ENCODE peak calls at places on chromosomes 5 and 9, in seven cellular contexts. I is lower lobe of right lung, O is fibroblast of lung, C is psoas muscle, H is suprapubic skin, F is aorta, W is astrocyte. A is an unnamed sample. For H3K9me3, the result is how much of the 10 kb centered on the place peaks cover.

GRCh38 chr5:170327802-170328201 is 30.2 kb upstream of the LCP2 start:
- DNase-seq in I (no peak), O (no peak), C (no peak), H (no peak), F (no peak), W (no peak), A (no peak)

GRCh38 chr5:137376127-137376526 is 123.0 kb downstream of the SPOCK1 start:
- DNase-seq in I (peak), O (no peak), C (no peak), H (no peak), F (no peak), W (no peak), A (no peak)

GRCh38 chr5:32612134-32612888 is 27.0 kb downstream of the SUB1 start:
- DNase-seq in I (no peak), O (peak), C (no peak), H (no peak), F (no peak), W (peak), A (no peak)

GRCh38 chr9:11457809-11458785 is 845.3 kb upstream of the PTPRD start:
- DNase-seq in I (no peak), O (no peak), C (no peak), H (no peak), F (no peak), W (no peak), A (no peak)

GRCh38 chr9:133341369-133342082 is 5.5 kb upstream of the SURF6 start:
- DNase-seq in I (peak), O (no peak), C (peak), H (no peak), F (no peak), W (no peak), A (no peak)

GRCh38 chr5:180115326-180116076 is 43.9 kb upstream of the RNF130 start:
- DNase-seq in I (no peak), O (no peak), C (no peak), H (peak), F (peak), W (no peak), A (no peak)

GRCh38 chr5:4700886-4701285 is 439.2 kb upstream of the ADAMTS16 start:
- DNase-seq in I (no peak), O (no peak), C (no peak), H (no peak), F (no peak), W (no peak), A (no peak)

GRCh38 chr5:135880278-135880677 is 15.4 kb downstream of the IL9 start:
- DNase-seq in I (no peak), O (no peak), C (no peak), H (peak), F (no peak), W (no peak), A (no peak)

GRCh38 chr9:104743377-104743985 is 4.0 kb upstream of the NIPSNAP3A start:
- DNase-seq in I (no peak), O (peak), C (no peak), H (no peak), F (no peak), W (peak), A (no peak)

GRCh38 chr5:174464504-174465165 is 259.7 kb upstream of the MSX2 start:
- DNase-seq in I (no peak), O (no peak), C (no peak), H (no peak), F (no peak), W (no peak), A (no peak)

GRCh38 chr9:122209451-122209850 is 19.3 kb downstream of the LHX6 start:
- DNase-seq in I (no peak), O (no peak), C (no peak), H (no peak), F (peak), W (no peak), A (no peak)

GRCh38 chr9:90645721-90646120 is 3.1 kb upstream of the DIRAS2 start:
- DNase-seq in I (no peak), O (no peak), C (no peak), H (no peak), F (no peak), W (no peak), A (no peak)

GRCh38 chr5:16013334-16014065 is 166.1 kb downstream of the MARCHF11 start:
- DNase-seq in I (no peak), O (no peak), C (no peak), H (no peak), F (no peak), W (no peak), A (no peak)

GRCh38 chr9:131523451-131524435 is 7.3 kb downstream of the UCK1 start:
- DNase-seq in I (no peak), O (no peak), C (no peak), H (no peak), F (no peak), W (no peak), A (no peak)

GRCh38 chr5:83472508-83473343 is 1.2 kb downstream of the VCAN start:
- DNase-seq in I (peak), O (peak), C (peak), H (peak), F (peak), W (no peak), A (peak)

GRCh38 chr9:133990366-133991210 is 1.5 kb downstream of the VAV2 start:
- DNase-seq in I (peak), O (peak), C (peak), H (peak), F (peak), W (peak), A (no peak)

GRCh38 chr5:151620463-151620844 is 29.3 kb upstream of the FAT2 start:
- DNase-seq in I (no peak), O (no peak), C (no peak), H (no peak), F (no peak), W (no peak), A (no peak)

GRCh38 chr5:157917909-157918809 is 59.2 kb upstream of the CLINT1 start:
- DNase-seq in I (peak), O (peak), C (peak), H (no peak), F (peak), W (peak), A (peak)

GRCh38 chr9:121807069-121807917 is 155.9 kb downstream of the DAB2IP start:
- DNase-seq in I (no peak), O (no peak), C (no peak), H (no peak), F (no peak), W (no peak), A (no peak)

GRCh38 chr9:81465468-81466002 is 223.8 kb downstream of the TLE1 start:
- DNase-seq in I (no peak), O (peak), C (no peak), H (no peak), F (no peak), W (no peak), A (no peak)

GRCh38 chr9:38707885-38708640 is 11.9 kb downstream of the FAM240B start:
- DNase-seq in I (no peak), O (no peak), C (no peak), H (no peak), F (no peak), W (no peak), A (no peak)

GRCh38 chr5:19734706-19735240 is 253.2 kb downstream of the CDH18 start:
- DNase-seq in I (no peak), O (peak), C (no peak), H (no peak), F (no peak), W (peak), A (no peak)

GRCh38 chr9:76456202-76456926 is 2.6 kb upstream of the GCNT1 start:
- DNase-seq in I (no peak), O (peak), C (no peak), H (no peak), F (no peak), W (peak), A (peak)

GRCh38 chr5:100542086-100542485 is 6.9 kb downstream of the FAM174A start:
- DNase-seq in I (no peak), O (no peak), C (no peak), H (no peak), F (no peak), W (no peak), A (no peak)

GRCh38 chr5:36060516-36060885 is 6.2 kb downstream of the UGT3A2 start:
- DNase-seq in I (no peak), O (no peak), C (no peak), H (no peak), F (no peak), W (no peak), A (no peak)

GRCh38 chr5:109644829-109645228 is 44.9 kb upstream of the MAN2A1 start:
- DNase-seq in I (no peak), O (no peak), C (no peak), H (no peak), F (no peak), W (no peak), A (no peak)

GRCh38 chr5:55671975-55672374 is 40.1 kb downstream of the SLC38A9 start:
- DNase-seq in I (no peak), O (no peak), C (no peak), H (no peak), F (no peak), W (no peak), A (no peak)

GRCh38 chr5:135242021-135242480 is 157.0 kb downstream of the MACROH2A1 start:
- DNase-seq in I (peak), O (peak), C (no peak), H (peak), F (no peak), W (peak), A (no peak)

GRCh38 chr9:2241461-2241874 is 226.3 kb downstream of the SMARCA2 start:
- DNase-seq in I (no peak), O (peak), C (peak), H (no peak), F (peak), W (peak), A (no peak)

GRCh38 chr5:82259172-82259800 is 18.9 kb downstream of the RPS23 start:
- DNase-seq in I (no peak), O (peak), C (no peak), H (no peak), F (no peak), W (peak), A (no peak)

GRCh38 chr5:93452255-93452654 is 128.8 kb downstream of the NR2F1-AS1 start:
- DNase-seq in I (no peak), O (no peak), C (no peak), H (no peak), F (no peak), W (no peak), A (no peak)

GRCh38 chr5:170565077-170565476 is 61.3 kb downstream of the KCNIP1 start:
- DNase-seq in I (no peak), O (no peak), C (no peak), H (no peak), F (no peak), W (no peak), A (no peak)

GRCh38 chr9:136525207-136525606 is 20.6 kb downstream of the NOTCH1 start:
- DNase-seq in I (no peak), O (no peak), C (peak), H (no peak), F (no peak), W (no peak), A (no peak)

GRCh38 chr5:123785160-123786001 is 273.4 kb downstream of the CSNK1G3 start:
- DNase-seq in I (no peak), O (peak), C (no peak), H (no peak), F (no peak), W (peak), A (no peak)

GRCh38 chr5:78586251-78586650 is 62.3 kb downstream of the LHFPL2 start:
- DNase-seq in I (no peak), O (peak), C (no peak), H (no peak), F (no peak), W (peak), A (no peak)

GRCh38 chr5:141398608-141399007 is 861 bp downstream of the PCDHGB5 start:
- DNase-seq in I (no peak), O (no peak), C (peak), H (no peak), F (no peak), W (no peak), A (no peak)
- H3K9me3 ChIP-seq in I (half or more), O (under half), C (under half), H (half or more), F (under half), W (under half), A (under half)

GRCh38 chr5:8934455-8934854 is 611.4 kb downstream of the SEMA5A start:
- DNase-seq in I (no peak), O (no peak), C (no peak), H (no peak), F (no peak), W (no peak), A (no peak)
- H3K9me3 ChIP-seq in I (under half), O (under half), C (under half), H (under half), F (under half), W (under half), A (under half)

GRCh38 chr9:98785333-98785933 is 10.9 kb downstream of the ANKS6 start:
- DNase-seq in I (no peak), O (no peak), C (no peak), H (no peak), F (no peak), W (no peak), A (no peak)

GRCh38 chr9:98781588-98782383 is 14.6 kb downstream of the ANKS6 start:
- DNase-seq in I (peak), O (peak), C (no peak), H (no peak), F (no peak), W (no peak), A (no peak)

GRCh38 chr9:98786750-98787510 is 9.4 kb downstream of the ANKS6 start:
- DNase-seq in I (no peak), O (no peak), C (no peak), H (no peak), F (no peak), W (no peak), A (no peak)

GRCh38 chr9:98784855-98785254 is 11.5 kb downstream of the ANKS6 start:
- DNase-seq in I (no peak), O (no peak), C (no peak), H (no peak), F (no peak), W (no peak), A (no peak)

GRCh38 chr9:98783518-98784226 is 12.7 kb downstream of the ANKS6 start:
- DNase-seq in I (no peak), O (no peak), C (peak), H (no peak), F (no peak), W (no peak), A (no peak)
- H3K9me3 ChIP-seq in I (under half), O (under half), C (under half), H (under half), F (under half), W (under half), A (under half)

GRCh38 chr5:141150215-141150992 is 547 bp downstream of the PCDHB6 start:
- DNase-seq in I (no peak), O (no peak), C (no peak), H (no peak), F (no peak), W (no peak), A (no peak)

GRCh38 chr5:141150993-141151325 is 1.1 kb downstream of the PCDHB6 start:
- DNase-seq in I (no peak), O (no peak), C (no peak), H (no peak), F (no peak), W (no peak), A (no peak)

GRCh38 chr5:141149812-141150211 is at the start of gene PCDHB6:
- DNase-seq in I (no peak), O (no peak), C (no peak), H (no peak), F (no peak), W (no peak), A (no peak)

DNA sequence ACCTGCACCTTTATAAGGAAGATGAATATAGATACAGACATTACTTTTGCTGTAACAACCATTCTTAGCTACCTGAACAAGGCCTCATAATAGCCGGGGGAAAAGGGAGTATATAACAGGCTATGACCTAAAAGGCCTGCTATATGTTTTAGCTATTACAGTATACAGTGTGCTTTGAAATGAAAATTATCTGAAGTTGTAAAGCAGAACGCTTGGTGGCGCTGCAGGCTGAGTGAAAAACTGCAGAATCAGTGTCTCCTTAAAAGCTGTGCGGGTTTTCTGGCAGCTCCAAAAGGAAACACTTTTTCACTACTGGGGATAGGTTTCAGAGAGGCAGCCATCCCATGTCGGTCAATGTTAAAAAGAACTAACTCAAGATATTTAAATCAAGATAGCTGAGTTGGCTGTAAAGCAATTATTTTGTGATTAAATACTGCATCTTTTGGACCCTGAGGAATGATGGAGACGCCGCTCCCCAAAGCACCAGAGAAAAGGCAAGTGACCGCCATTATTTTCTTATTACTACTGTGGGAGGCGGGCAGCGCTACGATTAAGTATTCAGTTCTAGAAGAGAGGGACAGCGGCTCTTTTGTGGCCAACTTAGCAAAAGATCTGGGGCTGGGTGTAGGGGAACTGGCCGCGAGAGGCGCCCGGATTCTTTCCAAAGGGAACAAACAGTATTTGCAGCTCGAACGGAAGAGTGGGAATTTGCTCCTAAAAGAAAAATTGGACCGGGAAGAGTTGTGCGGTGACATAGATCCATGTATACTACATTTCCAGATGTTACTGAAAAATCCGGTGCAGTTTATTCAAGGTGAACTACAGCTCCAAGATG is 5.9 kb downstream of the PCDHB6 start:
- DNase-seq in I (no peak), O (no peak), C (no peak), H (no peak), F (no peak), W (no peak), A (no peak)
- H3K9me3 ChIP-seq in I (under half), O (under half), C (under half), H (under half), F (under half), W (under half), A (under half)

GRCh38 chr5:141272906-141273305 is 27.7 kb downstream of the PCDHB15 start:
- DNase-seq in I (no peak), O (no peak), C (no peak), H (no peak), F (no peak), W (no peak), A (no peak)

DNA sequence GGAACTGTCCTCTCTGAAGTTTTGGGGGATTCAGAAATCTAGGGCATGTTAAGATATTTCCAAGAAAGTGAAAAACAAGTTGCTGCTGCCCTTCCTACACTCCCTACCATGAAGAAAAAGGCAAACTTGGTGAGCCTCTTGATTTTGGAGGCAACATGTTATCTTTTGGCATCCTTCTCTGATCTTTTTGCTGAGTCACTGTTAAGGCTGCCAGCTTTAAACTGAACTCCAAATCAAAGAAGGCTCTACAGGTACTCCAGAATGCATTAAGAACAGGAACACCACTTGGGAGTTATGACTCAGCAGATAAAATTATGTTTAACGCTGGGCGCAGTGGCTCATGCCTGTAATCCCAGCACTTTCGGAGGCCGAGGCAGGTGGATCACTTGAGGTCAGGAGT is 24.0 kb downstream of the PCDHB15 start:
- DNase-seq in I (no peak), O (no peak), C (no peak), H (no peak), F (no peak), W (no peak), A (no peak)
- H3K9me3 ChIP-seq in I (half or more), O (under half), C (half or more), H (half or more), F (under half), W (under half), A (under half)

DNA sequence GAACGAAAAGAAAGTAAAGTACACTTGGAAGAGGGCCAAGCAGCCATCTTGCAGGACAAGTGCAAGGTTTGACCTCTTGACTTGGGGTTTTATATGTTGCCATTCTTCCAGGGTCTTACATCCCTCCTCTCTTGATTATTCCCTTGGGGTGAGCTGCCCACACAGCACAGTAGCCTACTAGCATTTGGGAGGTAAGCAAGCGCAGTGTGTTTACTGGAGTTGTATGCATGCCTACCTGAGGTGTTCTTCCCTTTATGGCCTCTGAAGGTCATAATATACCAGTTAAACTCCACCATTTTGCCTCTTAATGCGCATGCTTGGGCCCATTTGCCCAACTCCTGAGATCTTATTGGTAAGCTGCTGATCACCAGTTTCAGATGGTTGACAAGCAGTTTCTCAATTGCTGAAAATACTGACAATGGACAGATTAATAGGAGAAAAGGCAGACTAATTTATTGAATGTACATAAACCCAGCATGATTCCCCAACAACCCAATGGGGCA is 173.8 kb upstream of the SLC30A5 start:
- DNase-seq in I (no peak), O (no peak), C (no peak), H (no peak), F (no peak), W (no peak), A (no peak)
- H3K9me3 ChIP-seq in I (under half), O (under half), C (under half), H (under half), F (under half), W (under half), A (under half)

GRCh38 chr5:27594141-27594540 is 555.8 kb upstream of the CDH9 start:
- DNase-seq in I (no peak), O (no peak), C (no peak), H (no peak), F (no peak), W (no peak), A (no peak)
- H3K9me3 ChIP-seq in I (under half), O (under half), C (under half), H (under half), F (under half), W (under half), A (under half)

DNA sequence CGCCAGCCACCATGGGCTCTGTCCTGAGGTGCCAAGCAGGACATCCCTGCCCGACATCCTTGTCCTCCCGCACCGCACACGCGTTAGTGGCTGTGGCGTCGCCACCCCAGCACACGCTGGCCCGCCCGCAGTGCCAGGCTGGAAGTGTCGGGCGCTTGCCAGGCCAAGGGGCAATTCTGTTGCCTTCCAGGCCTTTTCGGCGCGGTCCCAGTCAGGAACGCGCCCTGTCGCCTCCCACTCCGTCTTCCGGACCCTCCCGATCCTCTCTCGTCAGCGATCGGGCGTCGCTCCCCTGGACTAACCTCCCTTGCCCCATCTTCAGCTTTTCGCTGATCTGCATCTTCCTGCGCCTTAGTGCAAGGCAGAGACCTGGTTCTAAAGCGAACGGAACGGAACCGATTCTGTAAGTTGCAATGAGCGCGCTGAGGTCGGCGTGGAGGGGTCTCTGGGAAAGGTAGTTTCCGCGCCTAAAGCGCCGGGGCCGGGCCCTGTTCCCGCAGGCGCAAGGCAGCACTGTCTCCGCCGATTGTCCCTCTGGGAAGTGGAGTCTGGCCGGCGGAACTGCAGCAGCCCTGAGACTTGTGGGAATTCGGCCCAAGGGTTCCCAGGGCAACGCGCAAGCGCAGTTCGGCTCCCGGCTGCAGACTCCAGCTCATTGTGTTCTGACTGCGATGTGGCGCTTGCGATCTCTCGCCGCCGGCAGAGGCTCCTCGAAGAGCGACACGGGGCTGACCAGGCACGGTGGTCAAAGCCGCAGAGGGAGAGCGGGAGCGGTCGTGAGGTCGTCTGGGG is at the start of gene ZNF454:
- DNase-seq in I (peak), O (peak), C (peak), H (peak), F (peak), W (peak), A (no peak)
- H3K9me3 ChIP-seq in I (half or more), O (under half), C (under half), H (half or more), F (under half), W (half or more), A (under half)